ENCODE peak calls at places on chromosomes 3 and 15, in eight cellular contexts. X is mesenchymal stem cell, E is IMR-90, W is keratinocyte, F is GM23248, K is mammary epithelial cell, C is HCT116, V is neural progenitor cell. O is an unnamed sample.

GRCh38 chr3:197394464-197395321 is 96.3 kb upstream of the DLG1 start:
- DNase-seq in X (peak), E (peak), W (peak), F (peak), K (peak), C (peak), V (no peak), O (peak)

GRCh38 chr15:50627351-50628055 is 59.1 kb downstream of the TRPM7 start:
- DNase-seq in X (peak), E (peak), W (no peak), F (peak), K (no peak), C (no peak), V (no peak), O (peak)

GRCh38 chr3:111539351-111540331 is 2.4 kb upstream of the CD96 start:
- DNase-seq in X (peak), E (peak), W (no peak), F (peak), K (peak), C (peak), V (peak), O (no peak)

GRCh38 chr15:83378921-83379561 is 68.1 kb upstream of the SH3GL3 start:
- DNase-seq in X (no peak), E (no peak), W (peak), F (no peak), K (peak), C (peak), V (no peak), O (no peak)

GRCh38 chr3:194375473-194375872 is 5.9 kb upstream of the LRRC15 start:
- DNase-seq in X (peak), E (no peak), W (no peak), F (no peak), K (no peak), C (no peak), V (peak), O (no peak)

GRCh38 chr3:94234177-94234788 is 171.4 kb downstream of the NSUN3 start:
- DNase-seq in X (peak), E (peak), W (no peak), F (peak), K (peak), C (peak), V (peak), O (peak)

GRCh38 chr3:37753428-37753827 is 108.3 kb upstream of the CTDSPL start:
- DNase-seq in X (no peak), E (no peak), W (no peak), F (no peak), K (peak), C (no peak), V (no peak), O (no peak)

GRCh38 chr3:61809879-61810278 is 248.5 kb downstream of the PTPRG start:
- DNase-seq in X (no peak), E (no peak), W (no peak), F (no peak), K (no peak), C (no peak), V (no peak), O (no peak)

GRCh38 chr15:51830279-51830806 is 890 bp downstream of the TMOD3 start:
- DNase-seq in X (peak), E (peak), W (no peak), F (no peak), K (peak), C (no peak), V (no peak), O (no peak)

GRCh38 chr3:85483986-85484385 is 525.2 kb downstream of the CADM2 start:
- DNase-seq in X (no peak), E (no peak), W (no peak), F (no peak), K (no peak), C (no peak), V (no peak), O (no peak)

GRCh38 chr3:134663646-134664456 is 13.0 kb upstream of the KY start:
- DNase-seq in X (no peak), E (peak), W (no peak), F (peak), K (no peak), C (no peak), V (no peak), O (peak)

GRCh38 chr15:71566226-71566625 is 244.1 kb upstream of the NR2E3 start:
- DNase-seq in X (no peak), E (no peak), W (no peak), F (no peak), K (no peak), C (no peak), V (no peak), O (no peak)

DNA sequence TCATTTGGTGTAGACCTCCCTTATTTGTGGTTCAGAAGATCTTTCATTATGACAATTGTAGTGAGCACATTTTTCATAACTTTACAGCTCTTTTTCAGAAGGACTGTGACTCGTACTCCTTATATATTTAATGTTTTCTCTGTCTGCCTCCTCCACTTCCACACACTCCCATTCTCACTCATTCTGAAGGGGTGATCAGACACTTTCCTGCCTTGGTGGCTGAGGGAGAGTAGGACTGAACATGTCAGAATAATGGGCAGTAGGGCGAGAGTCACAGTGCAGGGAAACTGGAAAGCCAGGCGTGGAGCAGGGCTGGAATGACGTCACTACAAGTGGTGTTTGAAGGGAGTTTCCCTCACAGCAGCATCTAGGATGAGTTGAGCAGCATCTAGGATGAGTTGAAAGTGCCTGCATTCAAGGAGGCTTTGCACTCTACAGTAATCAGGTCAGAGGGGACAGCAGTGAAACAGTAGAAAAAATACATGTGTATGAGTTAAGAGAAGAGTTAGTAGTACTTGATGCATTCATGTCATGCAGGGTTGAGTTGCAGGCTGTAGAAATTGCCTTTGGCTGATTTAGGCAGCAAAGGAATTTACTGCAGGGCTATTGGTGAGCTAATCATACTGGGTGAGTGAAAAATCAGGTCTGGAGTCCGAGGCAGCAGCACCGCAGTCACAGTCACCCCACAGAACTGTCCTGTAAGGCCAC is 36.3 kb upstream of the FBXL22 start:
- DNase-seq in X (peak), E (peak), W (no peak), F (peak), K (no peak), C (no peak), V (peak), O (no peak)
- H3K9ac ChIP-seq in X (no peak), E (no peak), W (no peak), F (no peak), K (no peak), C (no peak), V (no peak), O (no peak)

GRCh38 chr15:75022808-75023193 is 589 bp upstream of the PPCDC start:
- DNase-seq in X (no peak), E (no peak), W (no peak), F (no peak), K (no peak), C (no peak), V (no peak), O (no peak)
- H2AFZ ChIP-seq in X (no peak), E (peak), W (peak), F (peak), K (peak), C (no peak), V (peak), O (peak)

GRCh38 chr3:50375200-50375931 is 16.0 kb upstream of the TMEM115 start:
- DNase-seq in X (no peak), E (no peak), W (no peak), F (peak), K (no peak), C (no peak), V (peak), O (no peak)

GRCh38 chr3:50372349-50372748 is 13.0 kb upstream of the TMEM115 start:
- DNase-seq in X (no peak), E (no peak), W (no peak), F (no peak), K (no peak), C (no peak), V (no peak), O (no peak)

GRCh38 chr3:50373865-50374188 is 14.5 kb upstream of the TMEM115 start:
- DNase-seq in X (no peak), E (no peak), W (no peak), F (no peak), K (no peak), C (no peak), V (peak), O (no peak)

GRCh38 chr3:50373146-50373864 is 14.0 kb upstream of the TMEM115 start:
- DNase-seq in X (no peak), E (no peak), W (no peak), F (no peak), K (no peak), C (no peak), V (peak), O (no peak)

GRCh38 chr3:50374363-50375108 is 15.2 kb upstream of the TMEM115 start:
- DNase-seq in X (no peak), E (no peak), W (no peak), F (no peak), K (no peak), C (no peak), V (peak), O (no peak)
- H3K9ac ChIP-seq in X (no peak), E (no peak), W (no peak), F (no peak), K (no peak), C (no peak), V (no peak), O (no peak)

DNA sequence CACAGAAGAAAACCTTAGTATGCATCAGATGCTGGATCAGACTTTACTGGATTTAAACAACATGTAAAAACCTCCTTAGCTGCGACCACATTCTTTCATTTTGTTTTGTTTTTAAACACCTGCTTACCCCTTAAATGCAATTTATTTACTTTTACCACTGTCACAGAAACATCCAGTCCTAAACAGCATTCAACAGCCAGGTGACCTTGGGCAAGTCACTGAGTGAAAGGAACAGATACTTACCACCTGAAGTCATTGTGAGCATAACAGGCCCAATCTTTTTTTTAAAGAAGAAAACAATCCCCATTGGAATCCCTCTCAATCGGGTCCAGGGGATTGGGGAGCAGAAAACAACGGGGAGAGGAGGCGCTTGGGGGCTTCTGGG is 390 bp downstream of the STARD5 start:
- DNase-seq in X (no peak), E (no peak), W (no peak), F (peak), K (no peak), C (no peak), V (no peak), O (no peak)
- H2AFZ ChIP-seq in X (peak), E (peak), W (peak), F (peak), K (peak), C (peak), V (peak), O (peak)

GRCh38 chr3:177445591-177445990 is 248.3 kb upstream of the TBL1XR1 start:
- DNase-seq in X (no peak), E (no peak), W (no peak), F (no peak), K (no peak), C (no peak), V (no peak), O (no peak)
- H3K9ac ChIP-seq in X (no peak), E (no peak), W (no peak), F (no peak), K (no peak), C (no peak), V (no peak), O (no peak)

DNA sequence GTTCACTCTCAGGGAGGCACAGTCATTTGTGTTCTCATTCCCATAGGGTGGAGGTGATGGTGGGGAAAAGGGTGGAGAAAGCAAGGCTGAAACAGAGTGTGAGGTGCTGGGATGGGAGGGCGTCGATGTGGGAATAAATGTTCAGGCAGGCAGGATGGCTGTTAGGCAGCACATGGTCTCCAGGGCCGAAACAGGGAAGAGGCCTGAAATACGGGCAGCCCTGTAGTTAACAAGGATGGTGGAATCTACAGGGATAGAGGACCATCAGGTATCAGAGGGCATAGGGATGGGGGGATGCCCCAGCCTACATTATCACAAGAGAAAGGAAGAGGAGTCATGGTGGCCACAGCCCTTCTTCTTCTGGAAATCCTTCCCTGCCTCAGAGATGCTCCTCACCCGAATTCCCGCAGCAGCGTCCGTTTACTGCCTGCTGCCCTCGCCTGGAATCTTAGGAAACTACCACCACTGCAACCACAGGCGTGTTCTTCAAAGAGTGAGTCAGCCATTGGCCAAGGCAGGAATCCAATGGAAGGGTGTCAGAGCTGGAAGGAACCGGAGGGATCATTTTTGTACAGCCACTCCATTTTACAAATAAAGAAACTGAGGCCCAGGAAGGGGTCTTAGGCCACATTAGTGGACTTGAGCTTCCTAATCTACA is 49.7 kb upstream of the POMGNT2 start:
- DNase-seq in X (peak), E (peak), W (peak), F (peak), K (peak), C (peak), V (peak), O (peak)
- H2AFZ ChIP-seq in X (no peak), E (peak), W (no peak), F (peak), K (no peak), C (peak), V (peak), O (no peak)

DNA sequence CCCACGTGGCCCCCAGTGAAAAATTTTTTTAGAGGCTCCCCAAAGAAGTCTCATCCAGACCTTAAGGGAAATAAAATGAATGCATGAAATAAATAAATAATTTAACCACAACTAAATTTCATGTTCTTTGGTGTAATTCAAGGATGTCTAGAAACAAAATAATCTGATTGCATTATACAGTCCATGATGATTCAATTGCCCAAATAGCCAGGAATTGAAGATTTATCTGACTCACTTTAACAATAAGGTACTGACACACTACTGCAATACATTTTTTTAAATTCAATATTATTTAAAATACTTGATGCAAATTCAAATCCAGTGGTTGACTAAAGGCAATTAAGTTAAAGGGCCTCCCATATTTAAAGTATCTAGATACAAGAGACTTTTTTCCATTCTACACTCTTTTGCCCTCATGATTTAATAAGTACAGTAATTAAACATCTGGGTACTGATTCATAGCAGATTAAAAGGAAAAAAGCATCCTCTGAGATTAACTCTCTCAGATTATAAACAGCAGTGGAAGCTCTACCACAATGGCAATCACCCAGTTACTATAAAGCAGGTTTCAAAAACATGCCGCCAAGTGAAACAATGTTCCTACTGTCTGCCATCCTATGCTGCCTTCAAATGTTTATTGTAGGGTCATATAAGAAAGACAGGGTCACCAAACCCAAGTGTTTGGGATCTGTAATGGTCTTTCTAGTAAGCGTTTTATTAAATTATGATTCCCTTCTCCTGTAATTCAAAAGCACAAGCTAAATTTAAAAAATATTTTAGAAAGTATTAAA is 9.9 kb downstream of the UQCC5 start:
- DNase-seq in X (no peak), E (peak), W (no peak), F (peak), K (no peak), C (no peak), V (no peak), O (no peak)
- H3K9ac ChIP-seq in X (peak), E (no peak), W (no peak), F (peak), K (no peak), C (no peak), V (no peak), O (no peak)

DNA sequence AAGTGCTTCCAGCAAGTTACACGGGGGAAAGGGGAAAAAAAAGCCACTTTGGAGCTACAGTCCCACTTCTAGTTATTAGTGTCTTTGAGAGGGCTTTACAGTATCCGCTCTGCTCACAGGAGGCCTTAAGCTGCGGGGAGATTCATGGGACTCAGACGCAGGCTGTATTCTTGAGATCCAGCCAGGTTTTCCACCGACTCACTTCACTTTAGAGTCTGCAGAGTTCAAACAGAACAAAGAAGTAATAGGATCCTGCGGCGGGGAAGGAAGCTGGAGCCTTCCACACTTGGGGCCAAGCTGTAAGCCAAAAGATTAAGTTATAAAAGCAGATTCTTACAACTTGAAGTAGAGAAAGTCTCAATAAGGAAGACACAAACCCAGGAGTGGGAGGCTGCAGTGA is 60.2 kb upstream of the FAM174B start:
- DNase-seq in X (no peak), E (peak), W (no peak), F (no peak), K (no peak), C (no peak), V (peak), O (peak)
- H2AFZ ChIP-seq in X (no peak), E (no peak), W (no peak), F (no peak), K (no peak), C (no peak), V (peak), O (no peak)

GRCh38 chr3:50168791-50169190 is 13.7 kb downstream of the SEMA3F start:
- DNase-seq in X (no peak), E (no peak), W (no peak), F (no peak), K (no peak), C (no peak), V (peak), O (no peak)
- H3K9ac ChIP-seq in X (no peak), E (no peak), W (no peak), F (no peak), K (no peak), C (no peak), V (no peak), O (no peak)

GRCh38 chr3:119745942-119746341 is 36.0 kb upstream of the NR1I2 start:
- DNase-seq in X (no peak), E (no peak), W (no peak), F (no peak), K (no peak), C (no peak), V (no peak), O (no peak)

GRCh38 chr3:119751423-119751822 is 30.5 kb upstream of the NR1I2 start:
- DNase-seq in X (no peak), E (no peak), W (no peak), F (no peak), K (no peak), C (no peak), V (no peak), O (no peak)

GRCh38 chr3:119746423-119746822 is 35.5 kb upstream of the NR1I2 start:
- DNase-seq in X (no peak), E (no peak), W (no peak), F (no peak), K (no peak), C (no peak), V (no peak), O (no peak)

GRCh38 chr3:119747355-119747754 is 34.5 kb upstream of the NR1I2 start:
- DNase-seq in X (no peak), E (no peak), W (no peak), F (no peak), K (no peak), C (no peak), V (no peak), O (no peak)

DNA sequence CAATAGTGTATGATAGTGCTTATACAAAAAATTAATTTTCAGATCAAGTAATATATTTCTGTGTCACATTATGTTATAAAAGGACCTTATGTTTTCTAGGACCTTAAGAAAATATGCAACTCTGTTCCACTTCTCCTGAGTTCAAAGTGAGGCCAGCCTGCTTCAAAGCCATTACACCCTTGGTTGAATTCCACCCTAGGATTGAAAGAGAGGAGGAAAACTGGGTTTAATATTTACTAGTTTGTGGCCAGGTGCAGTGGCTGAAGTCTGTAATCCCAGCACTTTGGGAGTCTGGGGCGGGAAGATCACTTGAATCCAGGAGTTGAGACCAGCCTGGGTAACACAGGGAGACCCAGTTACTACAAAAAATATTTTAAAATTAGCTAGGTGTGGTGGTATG is 32.9 kb upstream of the NR1I2 start:
- DNase-seq in X (no peak), E (no peak), W (no peak), F (no peak), K (no peak), C (no peak), V (no peak), O (no peak)
- H2AFZ ChIP-seq in X (no peak), E (no peak), W (no peak), F (no peak), K (no peak), C (no peak), V (no peak), O (no peak)

O was measured in astrocyte.